ENCODE peak calls at places on chromosome 14, in seven cellular contexts. One of them, this sample, is unnamed.

GRCh38 chr14:105700622-105701288 is 174.4 kb downstream of the TMEM121 start:
- DNase-seq in stomach: no peak
- DNase-seq in tibial nerve: no peak
- DNase-seq in mammary epithelial cell: no peak
- DNase-seq in heart left ventricle: no peak
- DNase-seq in right atrium auricular region: no peak
- DNase-seq in body of pancreas: no peak
- DNase-seq in this sample: no peak

GRCh38 chr14:77849711-77850110 is 49.8 kb downstream of the ADCK1 start:
- DNase-seq in body of pancreas: no peak
- DNase-seq in tibial nerve: no peak
- DNase-seq in right atrium auricular region: no peak
- DNase-seq in stomach: no peak
- DNase-seq in heart left ventricle: no peak
- DNase-seq in mammary epithelial cell: peak
- DNase-seq in this sample: no peak

GRCh38 chr14:77133718-77134338 is 7.8 kb downstream of the ZDHHC22 start:
- DNase-seq in stomach: no peak
- DNase-seq in heart left ventricle: peak
- DNase-seq in tibial nerve: no peak
- DNase-seq in right atrium auricular region: no peak
- DNase-seq in mammary epithelial cell: peak
- DNase-seq in body of pancreas: peak
- DNase-seq in this sample: peak

GRCh38 chr14:88036422-88036821 is 31.5 kb downstream of the GPR65 start:
- DNase-seq in mammary epithelial cell: no peak
- DNase-seq in right atrium auricular region: no peak
- DNase-seq in heart left ventricle: no peak
- DNase-seq in tibial nerve: no peak
- DNase-seq in stomach: no peak
- DNase-seq in body of pancreas: no peak
- DNase-seq in this sample: no peak

GRCh38 chr14:71387753-71388152 is 480.5 kb downstream of the PCNX1 start:
- DNase-seq in heart left ventricle: no peak
- DNase-seq in mammary epithelial cell: no peak
- DNase-seq in body of pancreas: no peak
- DNase-seq in tibial nerve: no peak
- DNase-seq in stomach: no peak
- DNase-seq in right atrium auricular region: no peak
- DNase-seq in this sample: no peak

GRCh38 chr14:69636051-69636639 is 24.7 kb downstream of the SUSD6 start:
- DNase-seq in right atrium auricular region: no peak
- DNase-seq in tibial nerve: no peak
- DNase-seq in mammary epithelial cell: no peak
- DNase-seq in stomach: no peak
- DNase-seq in body of pancreas: no peak
- DNase-seq in heart left ventricle: no peak
- DNase-seq in this sample: no peak

GRCh38 chr14:30194769-30195168 is 267.1 kb upstream of the PRKD1 start:
- DNase-seq in tibial nerve: no peak
- DNase-seq in right atrium auricular region: no peak
- DNase-seq in body of pancreas: no peak
- DNase-seq in heart left ventricle: no peak
- DNase-seq in stomach: no peak
- DNase-seq in mammary epithelial cell: peak
- DNase-seq in this sample: no peak

GRCh38 chr14:78253986-78254385 is 83.8 kb downstream of the NRXN3 start:
- DNase-seq in mammary epithelial cell: peak
- DNase-seq in heart left ventricle: no peak
- DNase-seq in tibial nerve: no peak
- DNase-seq in body of pancreas: no peak
- DNase-seq in stomach: no peak
- DNase-seq in right atrium auricular region: no peak
- DNase-seq in this sample: no peak

GRCh38 chr14:69682607-69683263 is 71.3 kb downstream of the SUSD6 start:
- DNase-seq in body of pancreas: no peak
- DNase-seq in heart left ventricle: no peak
- DNase-seq in mammary epithelial cell: peak
- DNase-seq in right atrium auricular region: no peak
- DNase-seq in stomach: no peak
- DNase-seq in tibial nerve: no peak
- DNase-seq in this sample: no peak

GRCh38 chr14:95234426-95234825 is 77.1 kb upstream of the DICER1 start:
- DNase-seq in mammary epithelial cell: no peak
- DNase-seq in body of pancreas: no peak
- DNase-seq in heart left ventricle: no peak
- DNase-seq in stomach: no peak
- DNase-seq in tibial nerve: no peak
- DNase-seq in right atrium auricular region: no peak
- DNase-seq in this sample: no peak
- H3K4me3 ChIP-seq in mammary epithelial cell: no peak
- H3K4me3 ChIP-seq in body of pancreas: no peak
- H3K4me3 ChIP-seq in heart left ventricle: no peak
- H3K4me3 ChIP-seq in stomach: no peak
- H3K4me3 ChIP-seq in tibial nerve: no peak
- H3K4me3 ChIP-seq in right atrium auricular region: no peak
- H3K4me3 ChIP-seq in this sample: no peak

GRCh38 chr14:21097616-21098133 is 780 bp downstream of the ZNF219 start:
- DNase-seq in right atrium auricular region: no peak
- DNase-seq in tibial nerve: no peak
- DNase-seq in body of pancreas: no peak
- DNase-seq in stomach: no peak
- DNase-seq in heart left ventricle: no peak
- DNase-seq in mammary epithelial cell: no peak
- DNase-seq in this sample: peak
- H3K27ac ChIP-seq in right atrium auricular region: peak
- H3K27ac ChIP-seq in tibial nerve: peak
- H3K27ac ChIP-seq in body of pancreas: peak
- H3K27ac ChIP-seq in stomach: peak
- H3K27ac ChIP-seq in heart left ventricle: peak
- H3K27ac ChIP-seq in mammary epithelial cell: no peak
- H3K27ac ChIP-seq in this sample: peak

GRCh38 chr14:74612346-74613021 is 447 bp upstream of the LTBP2 start:
- DNase-seq in right atrium auricular region: no peak
- DNase-seq in heart left ventricle: peak
- DNase-seq in body of pancreas: peak
- DNase-seq in mammary epithelial cell: peak
- DNase-seq in stomach: peak
- DNase-seq in tibial nerve: peak
- DNase-seq in this sample: peak

GRCh38 chr14:74610866-74611671 is 968 bp downstream of the LTBP2 start:
- DNase-seq in right atrium auricular region: no peak
- DNase-seq in body of pancreas: no peak
- DNase-seq in heart left ventricle: no peak
- DNase-seq in mammary epithelial cell: peak
- DNase-seq in stomach: no peak
- DNase-seq in tibial nerve: no peak
- DNase-seq in this sample: no peak

GRCh38 chr14:74611672-74612345 is at the start of gene LTBP2:
- DNase-seq in mammary epithelial cell: peak
- DNase-seq in body of pancreas: peak
- DNase-seq in stomach: no peak
- DNase-seq in right atrium auricular region: no peak
- DNase-seq in tibial nerve: no peak
- DNase-seq in heart left ventricle: no peak
- DNase-seq in this sample: no peak

GRCh38 chr14:74614508-74615495 is 2.8 kb upstream of the LTBP2 start:
- DNase-seq in mammary epithelial cell: peak
- DNase-seq in tibial nerve: no peak
- DNase-seq in right atrium auricular region: no peak
- DNase-seq in body of pancreas: no peak
- DNase-seq in stomach: no peak
- DNase-seq in heart left ventricle: no peak
- DNase-seq in this sample: no peak

DNA sequence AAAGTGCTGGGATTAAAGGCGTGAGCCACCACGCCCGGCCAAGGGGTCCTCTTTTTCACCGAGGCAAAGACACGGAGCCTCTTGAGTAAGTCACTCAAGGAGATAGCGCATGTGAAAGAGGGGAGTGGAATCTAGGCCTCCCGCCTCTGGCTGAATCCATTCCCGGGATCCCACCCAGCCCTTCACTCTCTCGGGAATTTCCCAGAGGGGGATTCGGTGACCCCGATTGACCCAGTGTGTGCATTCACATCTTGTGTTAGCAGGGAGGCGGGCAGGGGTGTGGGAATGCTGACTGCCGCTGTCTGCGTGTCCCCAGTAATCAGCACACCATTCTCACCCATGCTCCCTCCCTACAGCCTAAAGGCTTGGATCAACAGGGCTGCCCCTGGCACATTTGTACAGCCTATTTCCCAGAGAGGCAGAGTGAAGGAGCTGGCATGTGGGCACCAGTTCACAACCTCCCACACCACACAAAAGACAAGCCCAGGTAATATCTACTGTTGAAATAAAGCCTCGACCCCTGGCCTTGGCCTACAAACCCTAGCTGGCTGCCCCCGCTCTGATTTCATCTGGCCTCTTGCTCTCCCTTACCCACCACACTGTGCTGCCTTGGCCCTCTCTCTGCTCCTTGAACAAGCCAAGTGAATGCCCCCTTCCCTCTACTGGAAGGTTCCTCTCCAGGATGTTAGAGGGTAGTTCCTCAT is 1.3 kb upstream of the LTBP2 start:
- DNase-seq in stomach: no peak
- DNase-seq in body of pancreas: no peak
- DNase-seq in heart left ventricle: no peak
- DNase-seq in tibial nerve: no peak
- DNase-seq in right atrium auricular region: no peak
- DNase-seq in mammary epithelial cell: no peak
- DNase-seq in this sample: no peak
- TF ChIP-seq CTCF in stomach: no peak
- TF ChIP-seq CTCF in body of pancreas: no peak
- TF ChIP-seq CTCF in heart left ventricle: no peak
- TF ChIP-seq CTCF in tibial nerve: no peak
- TF ChIP-seq CTCF in right atrium auricular region: no peak
- TF ChIP-seq CTCF in mammary epithelial cell: no peak
- TF ChIP-seq CTCF in this sample: no peak

DNA sequence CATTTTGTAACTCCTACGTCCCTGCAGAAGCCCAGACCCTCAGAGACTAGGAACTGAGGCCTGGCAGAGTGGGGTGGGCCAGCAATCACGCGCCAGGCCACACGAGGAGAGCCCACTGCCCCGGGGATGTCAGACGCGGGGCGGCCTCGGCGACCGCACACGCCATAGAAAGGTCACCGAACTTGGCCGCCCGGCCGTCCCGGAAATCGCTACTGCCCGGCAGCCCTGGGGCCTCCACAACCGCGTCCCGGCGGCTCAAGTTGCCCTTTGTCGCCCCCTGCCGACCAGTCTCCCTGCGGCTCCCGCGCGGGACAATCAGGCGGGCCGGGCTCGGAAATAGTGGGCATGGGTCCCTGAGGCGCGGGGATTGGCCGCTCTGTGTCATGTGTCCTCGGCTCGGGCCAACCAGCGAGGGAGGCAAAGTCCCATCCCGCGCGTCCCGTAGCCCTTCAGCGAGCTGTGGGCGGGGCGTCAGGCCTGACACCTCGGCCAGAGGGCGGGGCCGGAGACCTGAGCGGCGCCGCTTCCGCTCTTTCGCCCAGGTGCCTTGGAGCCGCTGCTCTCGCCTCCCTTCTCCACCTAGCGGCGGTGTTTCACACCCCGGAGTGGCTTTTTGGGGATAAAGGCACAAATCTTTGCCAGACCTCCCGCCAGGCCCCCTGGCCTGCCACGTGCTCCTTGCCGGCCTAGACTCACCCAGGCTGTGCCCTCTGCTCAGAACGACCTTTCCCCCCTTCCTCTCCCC is 33.4 kb upstream of the DEGS2 start:
- DNase-seq in stomach: peak
- DNase-seq in mammary epithelial cell: peak
- DNase-seq in body of pancreas: peak
- DNase-seq in heart left ventricle: peak
- DNase-seq in tibial nerve: peak
- DNase-seq in right atrium auricular region: peak
- DNase-seq in this sample: peak
- H3K4me3 ChIP-seq in stomach: peak
- H3K4me3 ChIP-seq in mammary epithelial cell: peak
- H3K4me3 ChIP-seq in body of pancreas: no peak
- H3K4me3 ChIP-seq in heart left ventricle: peak
- H3K4me3 ChIP-seq in tibial nerve: peak
- H3K4me3 ChIP-seq in right atrium auricular region: peak
- H3K4me3 ChIP-seq in this sample: peak

DNA sequence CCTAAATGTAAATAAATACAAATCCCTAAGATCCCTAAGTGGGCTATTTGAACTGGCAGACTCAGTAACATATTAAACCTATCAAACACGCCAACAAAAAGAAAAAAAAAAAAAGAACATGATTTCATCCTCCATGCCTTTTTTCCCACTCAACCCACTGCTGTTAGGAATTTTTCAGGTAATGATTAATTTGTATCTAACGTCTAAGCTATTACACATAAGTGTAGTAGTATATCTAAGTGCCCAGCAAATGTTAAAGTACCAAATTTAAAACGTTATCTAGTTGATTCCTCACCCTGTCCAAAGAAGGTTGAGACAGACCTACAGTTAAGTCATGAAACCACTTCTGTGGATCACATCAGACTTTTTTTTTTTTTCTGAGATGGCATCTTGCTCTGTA is 16.4 kb upstream of the ARID4A start:
- DNase-seq in mammary epithelial cell: no peak
- DNase-seq in heart left ventricle: no peak
- DNase-seq in body of pancreas: no peak
- DNase-seq in right atrium auricular region: no peak
- DNase-seq in stomach: no peak
- DNase-seq in tibial nerve: no peak
- DNase-seq in this sample: no peak
- H3K27ac ChIP-seq in mammary epithelial cell: peak
- H3K27ac ChIP-seq in heart left ventricle: peak
- H3K27ac ChIP-seq in body of pancreas: peak
- H3K27ac ChIP-seq in right atrium auricular region: peak
- H3K27ac ChIP-seq in stomach: peak
- H3K27ac ChIP-seq in tibial nerve: peak
- H3K27ac ChIP-seq in this sample: peak

GRCh38 chr14:64337901-64338615 is 43.9 kb upstream of the ESR2 start:
- DNase-seq in body of pancreas: peak
- DNase-seq in tibial nerve: peak
- DNase-seq in stomach: peak
- DNase-seq in right atrium auricular region: peak
- DNase-seq in heart left ventricle: peak
- DNase-seq in mammary epithelial cell: peak
- DNase-seq in this sample: peak
- TF ChIP-seq CTCF in body of pancreas: no peak
- TF ChIP-seq CTCF in tibial nerve: no peak
- TF ChIP-seq CTCF in stomach: no peak
- TF ChIP-seq CTCF in right atrium auricular region: no peak
- TF ChIP-seq CTCF in heart left ventricle: no peak
- TF ChIP-seq CTCF in mammary epithelial cell: no peak
- TF ChIP-seq CTCF in this sample: no peak

DNA sequence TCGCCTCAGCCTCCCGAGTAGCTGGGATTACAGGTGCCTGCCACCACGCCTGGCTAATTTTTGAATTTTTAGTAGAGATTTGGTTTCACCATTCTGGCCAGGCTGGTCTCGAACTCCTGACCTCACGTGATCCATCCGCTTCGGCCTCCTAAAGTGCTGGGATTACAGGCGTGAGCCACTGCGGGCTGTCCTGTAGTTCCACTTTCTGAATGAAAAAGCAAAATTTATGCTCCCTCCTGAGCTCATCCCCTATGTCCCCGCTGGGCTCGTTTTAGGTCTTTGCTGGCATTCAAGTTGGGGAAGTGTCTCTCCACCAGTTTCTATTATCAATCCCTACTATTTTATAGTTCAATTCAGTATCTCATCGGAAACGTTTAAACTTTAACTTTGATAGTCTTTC is 11.7 kb upstream of the DNAL1 start:
- DNase-seq in heart left ventricle: no peak
- DNase-seq in body of pancreas: no peak
- DNase-seq in right atrium auricular region: no peak
- DNase-seq in mammary epithelial cell: no peak
- DNase-seq in stomach: no peak
- DNase-seq in tibial nerve: no peak
- DNase-seq in this sample: peak
- H3K4me3 ChIP-seq in heart left ventricle: peak
- H3K4me3 ChIP-seq in body of pancreas: no peak
- H3K4me3 ChIP-seq in right atrium auricular region: no peak
- H3K4me3 ChIP-seq in mammary epithelial cell: peak
- H3K4me3 ChIP-seq in stomach: peak
- H3K4me3 ChIP-seq in tibial nerve: peak
- H3K4me3 ChIP-seq in this sample: peak